ENCODE peak calls at places on chromosome 7, in seven cellular contexts. T, J, Z, H, C, F and B are unnamed samples.

GRCh38 chr7:99918959-99919813 is at the start of gene TRIM4:
- DNase-seq in F (peak), J (peak), C (peak), H (peak), T (peak), Z (peak), B (peak)

GRCh38 chr7:4683884-4684565 is 1.9 kb downstream of the FOXK1 start:
- DNase-seq in F (no peak), J (peak), H (peak), T (no peak), Z (peak), C (peak), B (peak)

GRCh38 chr7:151599401-151600227 is 79.9 kb upstream of the RHEB start:
- DNase-seq in J (peak), C (no peak), T (peak), Z (peak), F (no peak), H (peak), B (peak)

GRCh38 chr7:50357346-50357745 is 52.8 kb downstream of the IKZF1 start:
- DNase-seq in J (no peak), H (no peak), C (no peak), F (no peak), Z (no peak), T (no peak), B (no peak)

GRCh38 chr7:85186521-85187241 is at the start of gene SEMA3D:
- DNase-seq in Z (peak), F (peak), C (peak), H (peak), J (peak), T (peak), B (peak)

GRCh38 chr7:104045183-104045582 is 55.7 kb upstream of the RELN start:
- DNase-seq in T (no peak), C (peak), Z (no peak), J (no peak), F (no peak), H (no peak), B (no peak)

GRCh38 chr7:90626011-90626410 is 29.9 kb downstream of the CDK14 start:
- DNase-seq in F (no peak), H (peak), C (no peak), J (peak), T (no peak), Z (peak), B (no peak)

GRCh38 chr7:1717903-1718676 is 48.0 kb downstream of the ELFN1 start:
- DNase-seq in C (no peak), F (no peak), Z (no peak), T (no peak), H (no peak), J (no peak), B (no peak)

GRCh38 chr7:105723582-105723981 is 142.3 kb upstream of the EFCAB10 start:
- DNase-seq in F (no peak), H (no peak), Z (no peak), C (no peak), J (no peak), T (no peak), B (no peak)

GRCh38 chr7:96952974-96953391 is 52.4 kb upstream of the DLX6 start:
- DNase-seq in J (no peak), H (peak), Z (peak), F (no peak), T (no peak), C (no peak), B (peak)

GRCh38 chr7:141701489-141702046 is 398 bp downstream of the DENND11 start:
- DNase-seq in F (peak), H (peak), J (peak), Z (peak), C (peak), T (no peak), B (peak)

GRCh38 chr7:71334541-71334940 is 202.6 kb downstream of the GALNT17 start:
- DNase-seq in Z (no peak), C (no peak), J (no peak), F (no peak), T (no peak), H (no peak), B (no peak)

GRCh38 chr7:150514748-150515222 is at the start of gene GIMAP7:
- DNase-seq in H (no peak), F (no peak), Z (no peak), T (no peak), J (peak), C (no peak), B (no peak)

GRCh38 chr7:34354906-34355305 is 303.1 kb upstream of the NPSR1 start:
- DNase-seq in Z (peak), T (no peak), H (peak), J (no peak), C (no peak), F (no peak), B (no peak)

GRCh38 chr7:12884856-12885440 is 197.5 kb downstream of the ARL4A start:
- DNase-seq in J (no peak), H (no peak), T (no peak), Z (no peak), F (no peak), C (no peak), B (no peak)

GRCh38 chr7:28774529-28775057 is 183.5 kb downstream of the TRIL start:
- DNase-seq in T (no peak), J (no peak), C (no peak), Z (no peak), H (no peak), F (no peak), B (no peak)

GRCh38 chr7:33107136-33108066 is 1.8 kb downstream of the RP9 start:
- DNase-seq in T (peak), Z (peak), J (peak), C (peak), F (no peak), H (peak), B (no peak)

GRCh38 chr7:11584406-11585031 is 247.5 kb downstream of the THSD7A start:
- DNase-seq in C (no peak), H (no peak), F (no peak), J (no peak), Z (no peak), T (no peak), B (no peak)

GRCh38 chr7:45073843-45074737 is 14.7 kb downstream of the NACAD start:
- DNase-seq in F (no peak), C (no peak), J (no peak), Z (peak), H (no peak), T (no peak), B (no peak)